ENCODE peak calls at places on chromosomes 13 and 19, in nine cellular contexts. One of them, this sample, is unnamed.

GRCh38 chr19:5961969-5962945 is 15.7 kb downstream of the RANBP3 start:
- DNase-seq in AG10803: peak; percentile 67
- DNase-seq in body of pancreas: peak; percentile 91
- DNase-seq in B cell: peak; percentile 55
- DNase-seq in choroid plexus epithelial cell: peak; percentile 95
- DNase-seq in AG04449: no peak
- DNase-seq in Panc1: no peak
- DNase-seq in GM13976: no peak
- DNase-seq in heart right ventricle: no peak
- DNase-seq in this sample: no peak

GRCh38 chr13:37313383-37313782 is 207.9 kb upstream of the CSNK1A1L start:
- DNase-seq in GM13976: no peak
- DNase-seq in B cell: no peak
- DNase-seq in choroid plexus epithelial cell: peak; percentile 44
- DNase-seq in body of pancreas: no peak
- DNase-seq in Panc1: no peak
- DNase-seq in AG04449: peak; percentile 71
- DNase-seq in AG10803: peak; percentile 92
- DNase-seq in heart right ventricle: no peak
- DNase-seq in this sample: no peak

GRCh38 chr19:40294560-40294959 is 9.4 kb upstream of the AKT2 start:
- DNase-seq in choroid plexus epithelial cell: no peak
- DNase-seq in Panc1: no peak
- DNase-seq in GM13976: no peak
- DNase-seq in heart right ventricle: no peak
- DNase-seq in B cell: no peak
- DNase-seq in AG04449: no peak
- DNase-seq in body of pancreas: no peak
- DNase-seq in AG10803: no peak
- DNase-seq in this sample: no peak

GRCh38 chr13:110713981-110714797 is 689 bp downstream of the ING1 start:
- DNase-seq in choroid plexus epithelial cell: peak; percentile 56
- DNase-seq in AG04449: no peak
- DNase-seq in heart right ventricle: peak; percentile 61
- DNase-seq in B cell: peak; percentile 86
- DNase-seq in body of pancreas: peak; percentile 66
- DNase-seq in GM13976: peak; percentile 56
- DNase-seq in AG10803: no peak
- DNase-seq in Panc1: no peak
- DNase-seq in this sample: peak; percentile 69

GRCh38 chr19:40745402-40745780 is 4.9 kb downstream of the ACTMAP start:
- DNase-seq in choroid plexus epithelial cell: peak; percentile 85
- DNase-seq in heart right ventricle: no peak
- DNase-seq in Panc1: no peak
- DNase-seq in GM13976: no peak
- DNase-seq in AG04449: peak; percentile 3
- DNase-seq in AG10803: peak; percentile 61
- DNase-seq in body of pancreas: no peak
- DNase-seq in B cell: no peak
- DNase-seq in this sample: no peak

GRCh38 chr13:113840541-113841354 is 23.1 kb downstream of the GAS6 start:
- DNase-seq in AG10803: no peak
- DNase-seq in choroid plexus epithelial cell: no peak
- DNase-seq in AG04449: no peak
- DNase-seq in body of pancreas: no peak
- DNase-seq in Panc1: no peak
- DNase-seq in B cell: no peak
- DNase-seq in GM13976: no peak
- DNase-seq in heart right ventricle: no peak
- DNase-seq in this sample: no peak

GRCh38 chr19:7670150-7670784 is 1.4 kb downstream of the RETN start:
- DNase-seq in body of pancreas: no peak
- DNase-seq in AG10803: no peak
- DNase-seq in heart right ventricle: no peak
- DNase-seq in GM13976: no peak
- DNase-seq in choroid plexus epithelial cell: no peak
- DNase-seq in Panc1: no peak
- DNase-seq in AG04449: no peak
- DNase-seq in B cell: no peak
- DNase-seq in this sample: peak; percentile 45

GRCh38 chr19:46639356-46640061 is 3.5 kb upstream of the GNG8 start:
- DNase-seq in body of pancreas: peak; percentile 22
- DNase-seq in choroid plexus epithelial cell: peak; percentile 52
- DNase-seq in B cell: no peak
- DNase-seq in GM13976: peak; percentile 58
- DNase-seq in Panc1: no peak
- DNase-seq in AG04449: no peak
- DNase-seq in heart right ventricle: peak; percentile 57
- DNase-seq in AG10803: peak; percentile 87
- DNase-seq in this sample: peak; percentile 64

GRCh38 chr19:10259162-10259905 is 7.3 kb downstream of the MRPL4 start:
- DNase-seq in B cell: peak; percentile 88
- DNase-seq in GM13976: peak; percentile 84
- DNase-seq in choroid plexus epithelial cell: peak; percentile 91
- DNase-seq in heart right ventricle: peak; percentile 90
- DNase-seq in body of pancreas: peak; percentile 89
- DNase-seq in AG10803: peak; percentile 79
- DNase-seq in AG04449: no peak
- DNase-seq in Panc1: peak; percentile 46
- DNase-seq in this sample: peak; percentile 81

GRCh38 chr13:60590775-60591174 is 193.8 kb downstream of the TDRD3 start:
- DNase-seq in body of pancreas: no peak
- DNase-seq in Panc1: no peak
- DNase-seq in AG10803: peak; percentile 60
- DNase-seq in choroid plexus epithelial cell: no peak
- DNase-seq in heart right ventricle: no peak
- DNase-seq in B cell: no peak
- DNase-seq in AG04449: no peak
- DNase-seq in GM13976: no peak
- DNase-seq in this sample: no peak

GRCh38 chr13:114010401-114011101 is 36.7 kb upstream of the C13orf46 start:
- DNase-seq in Panc1: no peak
- DNase-seq in heart right ventricle: no peak
- DNase-seq in choroid plexus epithelial cell: no peak
- DNase-seq in body of pancreas: no peak
- DNase-seq in GM13976: no peak
- DNase-seq in B cell: no peak
- DNase-seq in AG10803: no peak
- DNase-seq in AG04449: no peak
- DNase-seq in this sample: no peak

GRCh38 chr19:35470128-35470527 is 20.1 kb downstream of the KRTDAP start:
- DNase-seq in body of pancreas: no peak
- DNase-seq in heart right ventricle: no peak
- DNase-seq in AG04449: no peak
- DNase-seq in choroid plexus epithelial cell: no peak
- DNase-seq in AG10803: no peak
- DNase-seq in GM13976: no peak
- DNase-seq in B cell: no peak
- DNase-seq in Panc1: no peak
- DNase-seq in this sample: no peak

GRCh38 chr13:68345963-68346362 is 1115.8 kb upstream of the PCDH9 start:
- DNase-seq in choroid plexus epithelial cell: no peak
- DNase-seq in Panc1: no peak
- DNase-seq in heart right ventricle: no peak
- DNase-seq in GM13976: no peak
- DNase-seq in AG04449: no peak
- DNase-seq in AG10803: no peak
- DNase-seq in B cell: no peak
- DNase-seq in body of pancreas: no peak
- DNase-seq in this sample: no peak

GRCh38 chr19:21202865-21203494 is 61.1 kb downstream of the ZNF431 start:
- DNase-seq in Panc1: peak; percentile 22
- DNase-seq in body of pancreas: peak; percentile 20
- DNase-seq in GM13976: peak; percentile 6
- DNase-seq in AG04449: no peak
- DNase-seq in choroid plexus epithelial cell: no peak
- DNase-seq in heart right ventricle: peak; percentile 24
- DNase-seq in B cell: no peak
- DNase-seq in AG10803: peak; percentile 21
- DNase-seq in this sample: peak; percentile 7

GRCh38 chr13:44109986-44110640 is 230.4 kb downstream of the LACC1 start:
- DNase-seq in AG04449: no peak
- DNase-seq in GM13976: no peak
- DNase-seq in choroid plexus epithelial cell: no peak
- DNase-seq in Panc1: no peak
- DNase-seq in AG10803: no peak
- DNase-seq in body of pancreas: no peak
- DNase-seq in heart right ventricle: no peak
- DNase-seq in B cell: no peak
- DNase-seq in this sample: no peak

GRCh38 chr19:17933414-17934129 is 757 bp downstream of the CCDC124 start:
- DNase-seq in AG10803: peak; percentile 40
- DNase-seq in Panc1: no peak
- DNase-seq in heart right ventricle: no peak
- DNase-seq in AG04449: no peak
- DNase-seq in choroid plexus epithelial cell: peak; percentile 54
- DNase-seq in body of pancreas: no peak
- DNase-seq in B cell: no peak
- DNase-seq in GM13976: no peak
- DNase-seq in this sample: peak; percentile 9

GRCh38 chr13:39051157-39051556 is 12.9 kb downstream of the NHLRC3 start:
- DNase-seq in GM13976: peak; percentile 42
- DNase-seq in B cell: no peak
- DNase-seq in heart right ventricle: no peak
- DNase-seq in choroid plexus epithelial cell: peak; percentile 73
- DNase-seq in body of pancreas: no peak
- DNase-seq in Panc1: no peak
- DNase-seq in AG10803: peak; percentile 55
- DNase-seq in AG04449: peak; percentile 12
- DNase-seq in this sample: no peak

DNA sequence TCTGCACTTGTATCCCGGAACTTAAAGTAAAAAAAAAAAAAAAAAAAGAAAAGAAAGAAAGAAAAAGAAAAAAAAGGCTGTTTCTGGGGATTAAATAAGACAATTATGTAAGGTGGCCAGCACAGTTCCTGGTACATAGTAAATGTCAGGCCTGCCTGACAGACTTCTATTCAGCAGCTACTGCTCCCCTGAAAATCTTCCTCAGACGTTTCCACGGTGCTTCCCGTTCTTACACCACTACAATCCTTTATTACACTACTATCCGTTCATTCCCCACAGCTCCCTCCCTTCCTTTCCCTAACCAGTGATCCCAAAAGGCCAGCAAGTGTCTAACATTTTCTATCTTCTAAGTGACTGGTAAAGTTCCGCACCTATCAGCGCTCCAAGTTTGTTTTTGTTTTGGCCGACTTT is 626 bp upstream of the RB1 start:
- DNase-seq in choroid plexus epithelial cell: peak; percentile 41
- DNase-seq in GM13976: no peak
- DNase-seq in AG04449: no peak
- DNase-seq in heart right ventricle: no peak
- DNase-seq in body of pancreas: no peak
- DNase-seq in B cell: no peak
- DNase-seq in AG10803: peak; percentile 47
- DNase-seq in Panc1: no peak
- DNase-seq in this sample: no peak
- TF ChIP-seq CTCF in choroid plexus epithelial cell: no peak
- TF ChIP-seq CTCF in GM13976: no peak
- TF ChIP-seq CTCF in AG04449: no peak
- TF ChIP-seq CTCF in heart right ventricle: no peak
- TF ChIP-seq CTCF in body of pancreas: no peak
- TF ChIP-seq CTCF in B cell: no peak
- TF ChIP-seq CTCF in AG10803: no peak
- TF ChIP-seq CTCF in Panc1: no peak
- TF ChIP-seq CTCF in this sample: no peak

GRCh38 chr19:1261863-1262686 is 7.1 kb upstream of the CIRBP start:
- DNase-seq in heart right ventricle: peak; percentile 64
- DNase-seq in Panc1: no peak
- DNase-seq in choroid plexus epithelial cell: no peak
- DNase-seq in AG04449: no peak
- DNase-seq in body of pancreas: peak; percentile 99
- DNase-seq in GM13976: no peak
- DNase-seq in B cell: no peak
- DNase-seq in AG10803: peak; percentile 67
- DNase-seq in this sample: peak; percentile 35
- TF ChIP-seq CTCF in heart right ventricle: no peak
- TF ChIP-seq CTCF in Panc1: no peak
- TF ChIP-seq CTCF in choroid plexus epithelial cell: no peak
- TF ChIP-seq CTCF in AG04449: no peak
- TF ChIP-seq CTCF in body of pancreas: peak; percentile 5
- TF ChIP-seq CTCF in GM13976: no peak
- TF ChIP-seq CTCF in B cell: no peak
- TF ChIP-seq CTCF in AG10803: no peak
- TF ChIP-seq CTCF in this sample: no peak

DNA sequence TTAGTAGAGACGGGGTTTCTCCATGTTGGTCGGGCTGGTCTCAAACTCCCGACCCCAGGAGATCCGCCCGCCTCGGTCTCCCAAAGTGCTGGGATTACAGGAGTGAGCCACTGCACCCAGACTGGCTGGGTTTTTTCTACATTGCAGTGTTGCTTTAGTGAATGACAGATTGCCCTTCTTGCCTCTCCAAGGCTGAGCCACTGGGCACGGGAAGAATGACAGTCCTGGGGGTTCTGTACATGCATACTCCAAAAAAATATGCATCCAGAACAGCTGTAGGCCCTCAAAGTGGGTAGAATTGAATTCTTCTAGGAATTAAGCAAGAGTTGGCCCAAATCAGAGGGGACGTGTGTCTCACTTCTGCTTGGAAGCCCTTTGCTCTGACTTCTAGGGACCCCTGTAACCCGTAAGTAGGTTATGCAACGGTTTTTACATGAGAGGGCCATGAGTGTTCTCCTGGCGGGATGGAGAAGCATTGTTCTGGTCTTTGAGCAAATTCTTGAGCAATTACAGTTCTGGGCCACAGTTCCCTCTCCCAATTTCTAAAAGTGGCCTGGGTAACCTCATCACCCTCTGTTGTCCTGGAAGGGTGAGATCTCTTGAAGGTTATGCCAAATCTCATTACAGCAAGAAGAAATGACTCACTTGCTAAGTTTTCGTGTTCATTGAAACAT is 3.6 kb downstream of the ACTN4 start:
- DNase-seq in Panc1: peak; percentile 100
- DNase-seq in B cell: no peak
- DNase-seq in heart right ventricle: no peak
- DNase-seq in GM13976: no peak
- DNase-seq in AG04449: no peak
- DNase-seq in choroid plexus epithelial cell: peak; percentile 48
- DNase-seq in body of pancreas: no peak
- DNase-seq in AG10803: peak; percentile 95
- DNase-seq in this sample: no peak
- TF ChIP-seq CTCF in Panc1: no peak
- TF ChIP-seq CTCF in B cell: no peak
- TF ChIP-seq CTCF in heart right ventricle: no peak
- TF ChIP-seq CTCF in GM13976: no peak
- TF ChIP-seq CTCF in AG04449: no peak
- TF ChIP-seq CTCF in choroid plexus epithelial cell: no peak
- TF ChIP-seq CTCF in body of pancreas: no peak
- TF ChIP-seq CTCF in AG10803: peak; percentile 28
- TF ChIP-seq CTCF in this sample: no peak

DNA sequence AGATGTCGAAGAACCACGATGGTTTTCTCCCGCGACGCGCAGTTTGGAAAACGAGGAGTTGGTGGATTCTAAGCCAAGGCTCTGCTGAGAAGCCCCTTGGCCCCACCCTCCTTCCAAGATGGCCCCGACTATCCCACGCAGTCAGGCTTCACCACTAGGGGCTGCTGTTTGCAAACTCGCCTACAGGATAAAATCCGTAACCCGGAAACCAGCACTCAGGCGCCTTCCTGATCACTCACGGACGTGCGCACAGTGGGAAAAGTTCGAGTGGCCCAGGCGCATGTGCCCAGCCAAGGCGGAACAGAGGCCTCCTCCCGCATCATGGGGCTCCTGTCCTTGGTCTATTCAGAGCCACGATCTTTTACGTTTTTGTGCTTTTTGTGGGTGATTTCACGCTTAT is 19.2 kb upstream of the UQCR11 start:
- DNase-seq in heart right ventricle: peak; percentile 48
- DNase-seq in AG10803: peak; percentile 39
- DNase-seq in B cell: peak; percentile 72
- DNase-seq in GM13976: peak; percentile 77
- DNase-seq in choroid plexus epithelial cell: peak; percentile 70
- DNase-seq in Panc1: no peak
- DNase-seq in body of pancreas: peak; percentile 35
- DNase-seq in AG04449: no peak
- DNase-seq in this sample: no peak
- TF ChIP-seq CTCF in heart right ventricle: peak; percentile 59
- TF ChIP-seq CTCF in AG10803: peak; percentile 67
- TF ChIP-seq CTCF in B cell: peak; percentile 77
- TF ChIP-seq CTCF in GM13976: peak; percentile 73
- TF ChIP-seq CTCF in choroid plexus epithelial cell: peak; percentile 89
- TF ChIP-seq CTCF in Panc1: peak; percentile 85
- TF ChIP-seq CTCF in body of pancreas: peak; percentile 35
- TF ChIP-seq CTCF in AG04449: peak; percentile 69
- TF ChIP-seq CTCF in this sample: peak; percentile 78

This sample was measured in GM13977.